ENCODE peak calls at places on chromosomes 1 and 21, in eight cellular contexts. One of them, this sample, is unnamed.

GRCh38 chr1:67850151-67850551 is 16.9 kb upstream of the GNG12 start:
- DNase-seq in mesendoderm: peak; percentile 40
- DNase-seq in IMR-90: peak; percentile 60
- DNase-seq in trophoblast cell: peak; percentile 32
- DNase-seq in OCI-LY7: peak; percentile 25
- DNase-seq in hepatocyte: peak; percentile 57
- DNase-seq in GM23248: peak; percentile 60
- DNase-seq in HCT116: peak; percentile 35
- DNase-seq in this sample: peak; percentile 66

GRCh38 chr1:85282424-85282823 is 6.0 kb upstream of the BCL10 start:
- DNase-seq in mesendoderm: peak; percentile 75
- DNase-seq in IMR-90: no peak
- DNase-seq in trophoblast cell: no peak
- DNase-seq in OCI-LY7: no peak
- DNase-seq in hepatocyte: no peak
- DNase-seq in GM23248: no peak
- DNase-seq in HCT116: peak; percentile 41
- DNase-seq in this sample: no peak

GRCh38 chr1:181763736-181764135 is 280.4 kb downstream of the CACNA1E start:
- DNase-seq in mesendoderm: no peak
- DNase-seq in IMR-90: no peak
- DNase-seq in trophoblast cell: no peak
- DNase-seq in OCI-LY7: no peak
- DNase-seq in hepatocyte: no peak
- DNase-seq in GM23248: no peak
- DNase-seq in HCT116: no peak
- DNase-seq in this sample: no peak

GRCh38 chr1:53378932-53379661 is 51.2 kb upstream of the LRP8 start:
- DNase-seq in mesendoderm: no peak
- DNase-seq in IMR-90: no peak
- DNase-seq in trophoblast cell: no peak
- DNase-seq in OCI-LY7: no peak
- DNase-seq in hepatocyte: no peak
- DNase-seq in GM23248: no peak
- DNase-seq in HCT116: no peak
- DNase-seq in this sample: no peak

GRCh38 chr1:2778220-2778592 is 23.3 kb downstream of the TTC34 start:
- DNase-seq in mesendoderm: no peak
- DNase-seq in IMR-90: no peak
- DNase-seq in trophoblast cell: no peak
- DNase-seq in OCI-LY7: no peak
- DNase-seq in hepatocyte: no peak
- DNase-seq in GM23248: no peak
- DNase-seq in HCT116: no peak
- DNase-seq in this sample: no peak

GRCh38 chr1:53554592-53555305 is 95.5 kb downstream of the DMRTB1 start:
- DNase-seq in mesendoderm: no peak
- DNase-seq in IMR-90: no peak
- DNase-seq in trophoblast cell: no peak
- DNase-seq in OCI-LY7: no peak
- DNase-seq in hepatocyte: no peak
- DNase-seq in GM23248: no peak
- DNase-seq in HCT116: no peak
- DNase-seq in this sample: no peak

GRCh38 chr1:107122241-107122640 is 18.6 kb upstream of the NTNG1 start:
- DNase-seq in mesendoderm: no peak
- DNase-seq in IMR-90: no peak
- DNase-seq in trophoblast cell: no peak
- DNase-seq in OCI-LY7: no peak
- DNase-seq in hepatocyte: no peak
- DNase-seq in GM23248: peak; percentile 16
- DNase-seq in HCT116: no peak
- DNase-seq in this sample: no peak

GRCh38 chr1:67524143-67525052 is 94.2 kb upstream of the SERBP1 start:
- DNase-seq in mesendoderm: peak; percentile 35
- DNase-seq in IMR-90: no peak
- DNase-seq in trophoblast cell: no peak
- DNase-seq in OCI-LY7: no peak
- DNase-seq in hepatocyte: no peak
- DNase-seq in GM23248: peak; percentile 73
- DNase-seq in HCT116: peak; percentile 10
- DNase-seq in this sample: no peak

GRCh38 chr1:20873311-20873710 is 86.2 kb upstream of the HP1BP3 start:
- DNase-seq in mesendoderm: no peak
- DNase-seq in IMR-90: peak; percentile 55
- DNase-seq in trophoblast cell: no peak
- DNase-seq in OCI-LY7: no peak
- DNase-seq in hepatocyte: no peak
- DNase-seq in GM23248: no peak
- DNase-seq in HCT116: no peak
- DNase-seq in this sample: no peak

GRCh38 chr1:20868263-20868662 is 81.2 kb upstream of the HP1BP3 start:
- DNase-seq in mesendoderm: no peak
- DNase-seq in IMR-90: no peak
- DNase-seq in trophoblast cell: no peak
- DNase-seq in OCI-LY7: no peak
- DNase-seq in hepatocyte: no peak
- DNase-seq in GM23248: no peak
- DNase-seq in HCT116: no peak
- DNase-seq in this sample: no peak

GRCh38 chr1:20867062-20867461 is 80.0 kb upstream of the HP1BP3 start:
- DNase-seq in mesendoderm: no peak
- DNase-seq in IMR-90: peak; percentile 82
- DNase-seq in trophoblast cell: no peak
- DNase-seq in OCI-LY7: no peak
- DNase-seq in hepatocyte: no peak
- DNase-seq in GM23248: no peak
- DNase-seq in HCT116: no peak
- DNase-seq in this sample: peak; percentile 20

GRCh38 chr1:20871419-20871818 is 84.3 kb upstream of the HP1BP3 start:
- DNase-seq in mesendoderm: no peak
- DNase-seq in IMR-90: peak; percentile 41
- DNase-seq in trophoblast cell: no peak
- DNase-seq in OCI-LY7: no peak
- DNase-seq in hepatocyte: no peak
- DNase-seq in GM23248: no peak
- DNase-seq in HCT116: no peak
- DNase-seq in this sample: no peak

DNA sequence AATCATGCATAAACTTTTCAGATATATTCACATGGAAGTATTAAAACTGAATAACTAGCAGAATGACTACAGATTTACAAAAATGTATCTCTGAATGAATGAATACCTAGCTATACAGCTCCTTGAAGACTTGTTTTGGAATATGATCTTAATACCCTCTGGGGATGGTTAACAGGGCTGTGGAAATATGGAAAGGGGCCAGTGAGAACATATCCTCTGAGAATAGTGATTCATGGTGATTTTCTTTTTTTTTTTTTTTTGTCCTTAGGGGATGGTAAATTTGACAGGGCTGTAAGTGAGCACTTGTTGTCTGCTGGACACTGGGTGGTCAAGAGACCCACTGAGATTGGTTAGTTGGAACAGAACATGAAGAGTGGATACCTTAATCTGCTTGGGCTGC is 80.7 kb upstream of the HP1BP3 start:
- DNase-seq in mesendoderm: no peak
- DNase-seq in IMR-90: peak; percentile 53
- DNase-seq in trophoblast cell: no peak
- DNase-seq in OCI-LY7: no peak
- DNase-seq in hepatocyte: no peak
- DNase-seq in GM23248: peak; percentile 60
- DNase-seq in HCT116: no peak
- DNase-seq in this sample: no peak
- H3K4me2 ChIP-seq in mesendoderm: no peak overlapping the region
- H3K4me2 ChIP-seq in IMR-90: no peak overlapping the region
- H3K4me2 ChIP-seq in trophoblast cell: no peak overlapping the region
- H3K4me2 ChIP-seq in OCI-LY7: no peak overlapping the region
- H3K4me2 ChIP-seq in hepatocyte: no peak overlapping the region
- H3K4me2 ChIP-seq in GM23248: no peak overlapping the region
- H3K4me2 ChIP-seq in HCT116: no peak overlapping the region
- H3K4me2 ChIP-seq in this sample: no peak overlapping the region

GRCh38 chr21:37371041-37371397 is 4.4 kb downstream of the DYRK1A start:
- DNase-seq in mesendoderm: no peak
- DNase-seq in IMR-90: no peak
- DNase-seq in trophoblast cell: no peak
- DNase-seq in OCI-LY7: no peak
- DNase-seq in hepatocyte: no peak
- DNase-seq in GM23248: no peak
- DNase-seq in HCT116: no peak
- DNase-seq in this sample: no peak
- H3K4me2 ChIP-seq in mesendoderm: no peak overlapping the region
- H3K4me2 ChIP-seq in IMR-90: peak overlapping the region; percentile 92
- H3K4me2 ChIP-seq in trophoblast cell: no peak overlapping the region
- H3K4me2 ChIP-seq in OCI-LY7: peak overlapping the region; percentile 93
- H3K4me2 ChIP-seq in hepatocyte: peak overlapping the region; percentile 89
- H3K4me2 ChIP-seq in GM23248: peak overlapping the region; percentile 91
- H3K4me2 ChIP-seq in HCT116: peak overlapping the region; percentile 95
- H3K4me2 ChIP-seq in this sample: peak overlapping the region; percentile 55

GRCh38 chr1:47434051-47434842 is 3.6 kb upstream of the FOXD2 start:
- DNase-seq in mesendoderm: peak; percentile 70
- DNase-seq in IMR-90: peak; percentile 64
- DNase-seq in trophoblast cell: no peak
- DNase-seq in OCI-LY7: no peak
- DNase-seq in hepatocyte: peak; percentile 57
- DNase-seq in GM23248: peak; percentile 72
- DNase-seq in HCT116: no peak
- DNase-seq in this sample: peak; percentile 66
- H3K4me2 ChIP-seq in mesendoderm: peak overlapping the region; percentile 30
- H3K4me2 ChIP-seq in IMR-90: peak overlapping the region; percentile 49
- H3K4me2 ChIP-seq in trophoblast cell: peak overlapping the region; percentile 20
- H3K4me2 ChIP-seq in OCI-LY7: no peak overlapping the region
- H3K4me2 ChIP-seq in hepatocyte: peak overlapping the region; percentile 79
- H3K4me2 ChIP-seq in GM23248: peak overlapping the region; percentile 64
- H3K4me2 ChIP-seq in HCT116: no peak overlapping the region
- H3K4me2 ChIP-seq in this sample: peak overlapping the region; percentile 39

DNA sequence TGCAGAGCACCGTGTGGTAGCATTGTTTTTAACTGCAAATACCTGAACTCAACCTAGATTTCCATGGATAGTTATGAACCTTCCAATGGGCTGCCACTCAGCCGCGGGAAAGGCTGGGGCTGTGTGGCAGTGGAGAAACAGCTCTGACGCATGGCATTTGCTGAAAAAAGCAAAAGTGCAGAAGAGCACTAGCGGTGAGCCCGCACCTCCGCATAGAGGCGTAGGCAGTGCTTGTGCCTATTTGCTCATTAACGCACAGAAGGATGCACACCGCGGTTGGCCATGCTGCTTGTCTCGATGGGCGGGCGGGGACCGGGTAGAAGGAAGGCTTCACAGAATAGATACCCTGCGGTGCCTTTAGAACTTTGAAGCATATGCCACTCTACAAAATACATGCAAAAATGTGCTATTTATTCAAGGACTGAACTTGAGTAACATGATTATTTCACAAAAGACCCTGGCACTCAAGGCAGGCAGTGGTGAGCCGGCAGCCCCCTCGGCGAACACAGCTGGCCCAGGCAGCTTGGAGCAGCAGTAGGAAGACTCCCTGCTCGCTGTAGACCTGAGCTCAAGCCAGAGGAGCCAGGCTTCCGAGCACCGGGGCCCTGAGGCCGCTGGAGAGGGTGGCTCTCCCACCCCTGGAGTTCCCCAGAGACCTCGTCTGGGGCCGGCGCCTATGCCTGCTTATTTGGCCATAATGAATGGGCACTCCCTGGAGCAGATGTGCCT is 71.6 kb downstream of the SIK1 start:
- DNase-seq in mesendoderm: no peak
- DNase-seq in IMR-90: no peak
- DNase-seq in trophoblast cell: no peak
- DNase-seq in OCI-LY7: peak; percentile 30
- DNase-seq in hepatocyte: no peak
- DNase-seq in GM23248: no peak
- DNase-seq in HCT116: no peak
- DNase-seq in this sample: no peak
- H3K4me2 ChIP-seq in mesendoderm: no peak overlapping the region
- H3K4me2 ChIP-seq in IMR-90: no peak overlapping the region
- H3K4me2 ChIP-seq in trophoblast cell: no peak overlapping the region
- H3K4me2 ChIP-seq in OCI-LY7: peak overlapping the region; percentile 57
- H3K4me2 ChIP-seq in hepatocyte: no peak overlapping the region
- H3K4me2 ChIP-seq in GM23248: no peak overlapping the region
- H3K4me2 ChIP-seq in HCT116: no peak overlapping the region
- H3K4me2 ChIP-seq in this sample: no peak overlapping the region

GRCh38 chr1:77779529-77780281 is at the start of gene MIGA1:
- DNase-seq in mesendoderm: peak; percentile 96
- DNase-seq in IMR-90: peak; percentile 88
- DNase-seq in trophoblast cell: peak; percentile 92
- DNase-seq in OCI-LY7: peak; percentile 90
- DNase-seq in hepatocyte: peak; percentile 93
- DNase-seq in GM23248: peak; percentile 88
- DNase-seq in HCT116: peak; percentile 85
- DNase-seq in this sample: peak; percentile 84

GRCh38 chr1:77781683-77782082 is 2.2 kb downstream of the MIGA1 start:
- DNase-seq in mesendoderm: no peak
- DNase-seq in IMR-90: no peak
- DNase-seq in trophoblast cell: no peak
- DNase-seq in OCI-LY7: no peak
- DNase-seq in hepatocyte: no peak
- DNase-seq in GM23248: no peak
- DNase-seq in HCT116: no peak
- DNase-seq in this sample: no peak

GRCh38 chr1:77776007-77776725 is 3.3 kb upstream of the MIGA1 start:
- DNase-seq in mesendoderm: no peak
- DNase-seq in IMR-90: peak; percentile 6
- DNase-seq in trophoblast cell: peak; percentile 88
- DNase-seq in OCI-LY7: no peak
- DNase-seq in hepatocyte: no peak
- DNase-seq in GM23248: no peak
- DNase-seq in HCT116: no peak
- DNase-seq in this sample: no peak
- H3K4me2 ChIP-seq in mesendoderm: no peak overlapping the region
- H3K4me2 ChIP-seq in IMR-90: peak overlapping the region; percentile 43
- H3K4me2 ChIP-seq in trophoblast cell: no peak overlapping the region
- H3K4me2 ChIP-seq in OCI-LY7: no peak overlapping the region
- H3K4me2 ChIP-seq in hepatocyte: no peak overlapping the region
- H3K4me2 ChIP-seq in GM23248: no peak overlapping the region
- H3K4me2 ChIP-seq in HCT116: no peak overlapping the region
- H3K4me2 ChIP-seq in this sample: no peak overlapping the region